ENCODE peak calls at places on chromosomes 4 and X, in four cellular contexts. O, I, A and V are unnamed samples.

GRCh38 chrX:1491851-1492349 is 39.2 kb upstream of the ASMTL start:
- DNase-seq in O (no peak), A (peak; percentile 47), I (no peak), V (peak; percentile 85)

GRCh38 chr4:64518600-64518999 is 109.3 kb upstream of the TECRL start:
- DNase-seq in O (no peak), A (no peak), I (no peak), V (no peak)

GRCh38 chr4:6071959-6072720 is 53.9 kb upstream of the C4orf50 start:
- DNase-seq in A (peak; percentile 74), O (peak; percentile 60), I (peak; percentile 40), V (no peak)

GRCh38 chr4:137529432-137529831 is 2.9 kb downstream of the PCDH18 start:
- DNase-seq in O (no peak), A (no peak), I (no peak), V (no peak)

GRCh38 chr4:136637071-136637777 is 895.1 kb downstream of the PCDH18 start:
- DNase-seq in A (no peak), I (no peak), O (no peak), V (no peak)

GRCh38 chr4:184343400-184344177 is 125.9 kb upstream of the ENPP6 start:
- DNase-seq in I (peak; percentile 62), O (peak; percentile 74), A (peak; percentile 78), V (peak; percentile 67)

GRCh38 chr4:147801820-147802219 is 69.9 kb downstream of the ARHGAP10 start:
- DNase-seq in O (no peak), A (no peak), I (no peak), V (no peak)

GRCh38 chrX:139538907-139539593 is 8.5 kb downstream of the F9 start:
- DNase-seq in I (no peak), A (no peak), O (no peak), V (no peak)

GRCh38 chrX:10175317-10175871 is 18.6 kb downstream of the CLCN4 start:
- DNase-seq in I (no peak), A (no peak), O (no peak), V (no peak)

GRCh38 chr4:95188701-95189401 is 359.9 kb downstream of the UNC5C start:
- DNase-seq in I (no peak), O (no peak), A (no peak), V (no peak)

GRCh38 chr4:123587983-123588494 is 191.4 kb downstream of the SPRY1 start:
- DNase-seq in O (no peak), A (no peak), I (no peak), V (no peak)

GRCh38 chr4:7187297-7187592 is 5.1 kb upstream of the SORCS2 start:
- DNase-seq in O (no peak), A (peak; percentile 37), I (no peak), V (no peak)

GRCh38 chrX:27996132-27996531 is 14.9 kb upstream of the DCAF8L1 start:
- DNase-seq in A (no peak), O (no peak), I (no peak), V (no peak)

GRCh38 chr4:17316566-17316965 is 195.3 kb downstream of the QDPR start:
- DNase-seq in I (no peak), A (no peak), O (no peak), V (no peak)

GRCh38 chrX:7139202-7140081 is 8.1 kb upstream of the STS start:
- DNase-seq in A (no peak), O (no peak), I (no peak), V (no peak)

GRCh38 chr4:89357787-89358186 is 50.2 kb upstream of the GPRIN3 start:
- DNase-seq in O (no peak), A (no peak), I (no peak), V (no peak)

GRCh38 chr4:71201817-71202576 is 136.8 kb upstream of the SLC4A4 start:
- DNase-seq in O (no peak), A (no peak), I (no peak), V (no peak)

GRCh38 chrX:104172121-104172520 is 5.9 kb downstream of the FAM199X start:
- DNase-seq in I (no peak), O (no peak), A (no peak), V (no peak)

GRCh38 chr4:85828295-85828910 is 353.5 kb downstream of the ARHGAP24 start:
- DNase-seq in O (no peak), I (no peak), A (no peak), V (no peak)

GRCh38 chr4:75557696-75558095 is 1.8 kb downstream of the ODAPH start:
- DNase-seq in I (no peak), A (no peak), O (no peak), V (no peak)

DNA sequence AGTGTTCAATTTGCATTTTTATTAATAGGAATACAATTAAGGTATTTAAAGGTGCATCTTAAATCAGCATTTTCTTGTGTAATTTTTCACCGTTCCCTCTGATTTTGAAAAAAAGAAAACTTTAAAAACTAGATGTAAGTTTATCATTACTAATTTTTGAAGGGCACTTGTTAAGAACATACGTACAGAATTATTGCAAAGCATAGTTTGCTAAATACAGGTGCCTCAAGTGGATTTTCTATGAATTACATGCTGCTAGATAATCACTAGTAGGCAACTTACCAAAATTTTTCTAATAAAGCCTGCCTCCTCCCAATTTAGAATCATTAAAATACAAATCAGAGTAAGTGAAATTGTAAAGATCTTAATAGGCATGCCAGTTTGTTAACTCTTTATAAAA is 8.5 kb downstream of the CNKSR2 start:
- DNase-seq in I (no peak), O (no peak), A (no peak), V (no peak)
- TF ChIP-seq CTCF in I (peak; percentile 21), O (peak; percentile 45), A (peak; percentile 18), V (peak; percentile 12)

DNA sequence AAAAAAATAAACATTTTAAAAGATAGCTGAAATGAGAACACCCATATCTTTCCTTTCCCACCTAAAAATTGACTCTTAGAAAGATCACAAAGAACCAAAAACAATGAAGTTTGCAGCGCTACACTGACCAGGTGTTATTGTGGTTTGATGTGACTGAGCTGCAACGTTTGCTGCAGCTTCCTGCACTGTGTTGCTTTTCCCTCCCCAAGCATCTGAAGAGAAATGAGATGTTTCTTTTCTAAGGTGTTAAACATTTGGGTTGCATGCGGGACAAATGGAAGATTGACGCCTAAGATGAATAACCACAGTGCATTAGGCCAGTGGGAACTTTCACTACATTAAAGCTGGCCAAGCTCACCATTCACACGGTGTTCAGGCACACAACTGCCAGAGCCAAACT is 8.9 kb downstream of the LEF1 start:
- DNase-seq in A (no peak), O (no peak), I (no peak), V (no peak)
- H3K27me3 ChIP-seq in A (peaks cover 46% of the 10 kb centered on the region), O (peaks cover 9% of the 10 kb centered on the region), I (peaks cover 3% of the 10 kb centered on the region), V (no peaks in the 10 kb centered on the region)

GRCh38 chr4:110619001-110619350 is 3.9 kb downstream of the PITX2 start:
- DNase-seq in A (no peak), O (no peak), I (no peak), V (no peak)

GRCh38 chr4:110621328-110621812 is 1.5 kb downstream of the PITX2 start:
- DNase-seq in O (no peak), A (no peak), I (no peak), V (no peak)

GRCh38 chr4:110620352-110621327 is 2.2 kb downstream of the PITX2 start:
- DNase-seq in O (peak; percentile 45), A (no peak), I (no peak), V (no peak)

GRCh38 chr4:110618091-110619000 is 4.5 kb downstream of the PITX2 start:
- DNase-seq in O (no peak), I (no peak), A (no peak), V (no peak)

GRCh38 chr4:110619401-110620247 is 3.3 kb downstream of the PITX2 start:
- DNase-seq in A (no peak), I (no peak), O (no peak), V (no peak)
- H3K4me3 ChIP-seq in A (no peak overlapping the region), I (no peak overlapping the region), O (no peak overlapping the region), V (no peak overlapping the region)

GRCh38 chr4:37802068-37802666 is 24.3 kb upstream of the PGM2 start:
- DNase-seq in A (peak; percentile 67), I (peak; percentile 55), O (peak; percentile 52), V (no peak)
- TF ChIP-seq CTCF in A (peak; percentile 65), I (no peak), O (peak; percentile 64), V (peak; percentile 25)

GRCh38 chr4:3799496-3799895 is 33.3 kb downstream of the ADRA2C start:
- DNase-seq in I (peak; percentile 3), O (peak; percentile 5), A (no peak), V (no peak)
- H3K27me3 ChIP-seq in I (no peaks in the 10 kb centered on the region), O (no peaks in the 10 kb centered on the region), A (peaks cover 13% of the 10 kb centered on the region), V (no peaks in the 10 kb centered on the region)

GRCh38 chr4:145909331-145909730 is 29.3 kb downstream of the ZNF827 start:
- DNase-seq in O (no peak), I (peak; percentile 58), A (peak; percentile 85), V (no peak)

GRCh38 chr4:145907363-145907762 is 31.3 kb downstream of the ZNF827 start:
- DNase-seq in O (no peak), I (no peak), A (no peak), V (no peak)

GRCh38 chr4:145907827-145908226 is 30.8 kb downstream of the ZNF827 start:
- DNase-seq in A (no peak), I (no peak), O (no peak), V (no peak)

GRCh38 chr4:145912391-145912790 is 26.2 kb downstream of the ZNF827 start:
- DNase-seq in O (no peak), A (no peak), I (no peak), V (no peak)

DNA sequence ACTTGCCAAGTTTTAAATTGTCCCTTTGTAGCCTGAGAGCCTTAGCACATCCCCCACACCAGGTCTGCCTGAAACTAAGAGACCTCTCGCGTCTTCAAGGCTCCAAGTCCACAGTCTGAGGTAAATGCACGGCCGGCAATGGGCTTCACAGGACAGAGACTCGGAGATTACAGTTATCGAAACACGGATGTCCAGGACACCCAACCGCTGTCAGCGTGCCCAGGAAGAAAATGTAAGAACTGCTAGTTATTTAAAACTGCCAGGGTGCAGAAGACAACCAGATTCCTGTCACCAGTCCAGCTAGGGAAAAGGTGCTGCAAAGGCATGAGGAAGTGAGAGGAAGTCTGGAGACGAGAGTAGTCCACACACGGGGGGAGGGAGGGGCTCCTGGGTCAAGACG is 28.9 kb downstream of the ZNF827 start:
- DNase-seq in I (no peak), O (no peak), A (no peak), V (no peak)
- H3K4me3 ChIP-seq in I (peak overlapping the region; percentile 27), O (no peak overlapping the region), A (peak overlapping the region; percentile 39), V (no peak overlapping the region)